ENCODE peak calls at places on chromosome 20, in six cellular contexts. K is H1, P is GM12878, H is WTC11, A is HCT116, C is K562. M is an unnamed sample.

GRCh38 chr20:24961384-24962181 is 12.5 kb downstream of the CST7 start:
- DNase-seq in K (no peak), P (no peak), H (no peak), A (no peak), C (no peak), M (no peak)

GRCh38 chr20:18553746-18554145 is 13.5 kb upstream of the SMIM26 start:
- DNase-seq in K (no peak), P (no peak), H (no peak), A (no peak), C (no peak), M (no peak)

GRCh38 chr20:36467076-36467999 is 74.0 kb upstream of the MYL9 start:
- DNase-seq in K (no peak), P (no peak), H (no peak), A (no peak), C (no peak), M (no peak)

GRCh38 chr20:46699651-46700359 is 9.6 kb upstream of the SLC2A10 start:
- DNase-seq in K (no peak), P (no peak), H (peak), A (no peak), C (peak), M (peak)

GRCh38 chr20:58433759-58434158 is 44.7 kb downstream of the VAPB start:
- DNase-seq in K (no peak), P (no peak), H (no peak), A (no peak), C (peak), M (no peak)

GRCh38 chr20:10578607-10579006 is 95.2 kb downstream of the JAG1 start:
- DNase-seq in K (no peak), P (no peak), H (no peak), A (peak), C (no peak), M (peak)

GRCh38 chr20:40766790-40767529 is 77.9 kb upstream of the MAFB start:
- DNase-seq in K (no peak), P (no peak), H (no peak), A (no peak), C (no peak), M (no peak)

GRCh38 chr20:33992145-33992922 is 1.4 kb upstream of the RALY start:
- DNase-seq in K (no peak), P (no peak), H (no peak), A (no peak), C (no peak), M (no peak)

GRCh38 chr20:49230575-49231211 is 11.5 kb downstream of the DDX27 start:
- DNase-seq in K (no peak), P (no peak), H (no peak), A (no peak), C (no peak), M (no peak)

GRCh38 chr20:50891138-50891537 is 40.1 kb downstream of the ADNP start:
- DNase-seq in K (no peak), P (no peak), H (no peak), A (no peak), C (no peak), M (no peak)

GRCh38 chr20:62772994-62773858 is 23.0 kb upstream of the MRGBP start:
- DNase-seq in K (no peak), P (no peak), H (no peak), A (no peak), C (no peak), M (no peak)

GRCh38 chr20:22763257-22763906 is 179.0 kb upstream of the FOXA2 start:
- DNase-seq in K (no peak), P (no peak), H (no peak), A (peak), C (no peak), M (no peak)

GRCh38 chr20:58708246-58708931 is 15.8 kb downstream of the NPEPL1 start:
- DNase-seq in K (peak), P (no peak), H (peak), A (no peak), C (no peak), M (no peak)

GRCh38 chr20:53808733-53809132 is 215.1 kb upstream of the ZNF217 start:
- DNase-seq in K (no peak), P (no peak), H (no peak), A (no peak), C (no peak), M (no peak)

GRCh38 chr20:52622086-52622485 is 350.1 kb upstream of the TSHZ2 start:
- DNase-seq in K (no peak), P (no peak), H (no peak), A (no peak), C (no peak), M (no peak)

GRCh38 chr20:53949319-53949839 is 121.0 kb downstream of the BCAS1 start:
- DNase-seq in K (peak), P (no peak), H (no peak), A (no peak), C (no peak), M (no peak)

GRCh38 chr20:60371456-60371855 is 413.2 kb downstream of the CDH26 start:
- DNase-seq in K (no peak), P (no peak), H (peak), A (no peak), C (no peak), M (no peak)

GRCh38 chr20:34680586-34680985 is 3.7 kb upstream of the PIGU start:
- DNase-seq in K (no peak), P (no peak), H (no peak), A (no peak), C (no peak), M (no peak)

GRCh38 chr20:47013606-47014005 is 119.0 kb downstream of the EYA2 start:
- DNase-seq in K (no peak), P (no peak), H (no peak), A (no peak), C (no peak), M (no peak)

GRCh38 chr20:22003680-22004079 is 298.2 kb downstream of the PAX1 start:
- DNase-seq in K (no peak), P (no peak), H (no peak), A (no peak), C (no peak), M (no peak)

GRCh38 chr20:3706774-3707507 is 5.5 kb downstream of the SIGLEC1 start:
- DNase-seq in K (no peak), P (no peak), H (no peak), A (no peak), C (no peak), M (no peak)

GRCh38 chr20:10596726-10597125 is 77.1 kb downstream of the JAG1 start:
- DNase-seq in K (no peak), P (no peak), H (no peak), A (no peak), C (no peak), M (peak)

GRCh38 chr20:11178946-11179654 is 505.3 kb upstream of the JAG1 start:
- DNase-seq in K (no peak), P (no peak), H (no peak), A (peak), C (no peak), M (peak)

GRCh38 chr20:35271904-35272303 is 6.0 kb downstream of the MMP24OS start:
- DNase-seq in K (no peak), P (no peak), H (no peak), A (no peak), C (no peak), M (no peak)

DNA sequence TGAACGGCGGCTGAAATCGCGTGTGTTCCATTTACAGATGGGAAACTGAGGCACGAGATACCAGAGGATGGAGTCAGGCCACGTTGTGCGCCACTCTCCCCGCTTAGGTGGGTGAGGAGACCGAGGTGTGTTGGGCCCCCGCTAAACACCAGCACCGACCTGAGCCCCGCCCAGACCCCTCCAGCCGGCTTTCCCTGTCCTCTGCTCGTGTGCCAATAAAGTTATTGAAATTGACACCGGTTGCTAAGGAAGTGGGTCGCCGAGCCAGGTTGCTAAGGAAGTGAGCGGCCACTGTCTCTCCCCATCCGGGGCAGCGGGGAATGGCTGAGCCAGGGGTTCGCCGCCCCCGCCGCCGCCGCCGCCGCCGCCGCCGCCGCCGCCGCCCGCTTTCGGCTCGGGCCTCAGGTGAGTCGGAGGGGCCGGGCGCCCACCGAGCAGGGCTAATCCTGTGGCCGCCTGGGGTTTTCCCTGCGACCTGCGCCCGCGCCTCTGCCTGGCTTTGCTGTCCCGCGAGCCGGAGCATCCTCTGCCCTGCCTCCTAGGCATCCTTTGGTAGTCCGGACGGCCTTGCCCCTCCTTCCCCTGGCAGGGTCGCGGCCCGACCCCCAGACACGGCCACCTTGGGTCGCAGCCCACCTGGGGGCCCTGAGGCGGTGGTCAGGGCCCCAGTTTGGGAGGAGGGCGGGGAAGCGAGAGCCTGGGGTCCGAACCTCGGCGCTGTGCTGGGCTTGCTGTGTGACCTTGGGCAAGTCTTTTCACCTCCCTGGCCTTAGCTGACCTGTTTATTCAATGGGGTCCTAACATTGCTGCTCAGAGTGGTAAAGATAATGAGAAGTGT is at the start of gene KIF3B:
- DNase-seq in K (peak), P (peak), H (peak), A (peak), C (peak), M (peak)
- TF ChIP-seq ATF3 in K (no peak), P (peak), H (no peak), A (no peak), C (no peak), M (no peak)

GRCh38 chr20:9301129-9302072 is 213.0 kb upstream of the LAMP5 start:
- DNase-seq in K (no peak), P (no peak), H (no peak), A (peak), C (no peak), M (peak)
- TF ChIP-seq ATF3 in K (no peak), P (no peak), H (no peak), A (no peak), C (no peak), M (no peak)

GRCh38 chr20:1163653-1164052 is 21.1 kb downstream of the TMEM74B start:
- DNase-seq in K (no peak), P (no peak), H (no peak), A (no peak), C (no peak), M (no peak)

GRCh38 chr20:1166963-1167720 is 17.6 kb downstream of the TMEM74B start:
- DNase-seq in K (no peak), P (no peak), H (no peak), A (no peak), C (no peak), M (no peak)

GRCh38 chr20:1165941-1166340 is 18.8 kb downstream of the TMEM74B start:
- DNase-seq in K (no peak), P (no peak), H (no peak), A (no peak), C (no peak), M (no peak)

GRCh38 chr20:1164871-1165270 is 19.9 kb downstream of the TMEM74B start:
- DNase-seq in K (no peak), P (no peak), H (no peak), A (no peak), C (no peak), M (no peak)

DNA sequence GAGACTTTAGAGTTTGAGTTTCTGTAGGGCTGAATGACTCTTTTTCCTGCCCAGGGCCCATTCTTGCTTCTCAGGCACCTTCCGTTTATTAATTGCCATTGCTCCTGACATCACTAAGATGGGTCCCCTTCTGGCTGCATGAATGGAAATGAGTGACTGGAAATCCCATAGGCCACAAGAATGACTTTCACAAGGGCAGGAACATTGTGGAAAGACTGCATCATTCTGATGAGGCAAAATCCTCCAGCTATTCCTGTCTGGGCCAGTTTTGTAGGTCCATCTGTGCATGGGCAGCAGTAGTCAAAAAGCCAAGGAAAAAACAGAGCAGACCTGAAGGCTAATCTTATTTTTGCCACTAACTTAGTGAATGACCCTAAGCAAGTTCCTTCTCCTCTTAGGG is 19.3 kb downstream of the TMEM74B start:
- DNase-seq in K (no peak), P (no peak), H (no peak), A (no peak), C (no peak), M (no peak)
- TF ChIP-seq ATF3 in K (no peak), P (no peak), H (no peak), A (no peak), C (no peak), M (no peak)

DNA sequence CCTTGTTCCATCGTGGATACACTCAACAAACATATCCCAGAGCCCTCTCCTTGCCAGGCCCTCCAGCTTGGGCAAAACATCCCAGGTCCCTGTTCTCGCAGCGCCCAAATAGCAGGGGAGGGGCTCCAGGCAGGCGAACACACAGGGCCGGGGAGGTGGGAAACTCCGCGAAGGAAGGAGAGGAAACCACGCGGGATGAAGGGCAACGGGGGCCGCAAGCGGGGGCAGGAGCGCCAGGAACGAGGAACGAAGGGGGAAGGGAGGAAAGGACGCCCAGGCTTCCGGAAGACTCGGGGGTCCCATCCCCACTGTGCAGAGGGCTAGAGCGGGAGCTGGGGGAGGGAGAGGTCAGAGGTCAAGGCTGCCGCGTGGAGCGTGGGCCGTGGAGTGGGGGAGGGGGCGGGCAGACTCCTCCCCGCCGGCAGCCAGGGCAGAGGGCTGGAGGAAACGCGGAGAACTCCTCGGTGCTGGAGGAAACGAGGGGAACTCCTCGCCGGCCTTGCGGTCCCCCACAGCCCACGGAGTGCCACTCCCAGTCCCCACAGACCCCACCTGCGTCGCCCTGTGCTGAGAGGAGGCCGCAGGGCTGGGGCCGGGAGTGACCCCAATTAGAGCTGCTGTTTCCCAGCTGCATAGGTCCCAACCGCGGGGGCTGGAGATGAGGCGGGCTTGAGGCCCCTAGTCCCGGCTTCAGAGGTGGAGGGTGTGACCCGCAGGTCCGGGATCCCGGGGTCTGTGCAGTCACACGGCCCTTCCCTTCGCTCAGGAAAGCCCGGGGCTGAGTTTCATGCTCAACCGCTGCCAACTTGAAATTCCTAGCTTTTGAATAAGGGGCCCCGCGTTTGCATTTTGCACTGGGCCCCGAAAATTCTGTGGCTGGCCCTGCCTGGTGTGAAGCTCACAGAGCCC is 1.2 kb upstream of the RBM38 start:
- DNase-seq in K (peak), P (no peak), H (peak), A (no peak), C (peak), M (no peak)
- TF ChIP-seq ATF3 in K (no peak), P (no peak), H (no peak), A (no peak), C (no peak), M (no peak)

DNA sequence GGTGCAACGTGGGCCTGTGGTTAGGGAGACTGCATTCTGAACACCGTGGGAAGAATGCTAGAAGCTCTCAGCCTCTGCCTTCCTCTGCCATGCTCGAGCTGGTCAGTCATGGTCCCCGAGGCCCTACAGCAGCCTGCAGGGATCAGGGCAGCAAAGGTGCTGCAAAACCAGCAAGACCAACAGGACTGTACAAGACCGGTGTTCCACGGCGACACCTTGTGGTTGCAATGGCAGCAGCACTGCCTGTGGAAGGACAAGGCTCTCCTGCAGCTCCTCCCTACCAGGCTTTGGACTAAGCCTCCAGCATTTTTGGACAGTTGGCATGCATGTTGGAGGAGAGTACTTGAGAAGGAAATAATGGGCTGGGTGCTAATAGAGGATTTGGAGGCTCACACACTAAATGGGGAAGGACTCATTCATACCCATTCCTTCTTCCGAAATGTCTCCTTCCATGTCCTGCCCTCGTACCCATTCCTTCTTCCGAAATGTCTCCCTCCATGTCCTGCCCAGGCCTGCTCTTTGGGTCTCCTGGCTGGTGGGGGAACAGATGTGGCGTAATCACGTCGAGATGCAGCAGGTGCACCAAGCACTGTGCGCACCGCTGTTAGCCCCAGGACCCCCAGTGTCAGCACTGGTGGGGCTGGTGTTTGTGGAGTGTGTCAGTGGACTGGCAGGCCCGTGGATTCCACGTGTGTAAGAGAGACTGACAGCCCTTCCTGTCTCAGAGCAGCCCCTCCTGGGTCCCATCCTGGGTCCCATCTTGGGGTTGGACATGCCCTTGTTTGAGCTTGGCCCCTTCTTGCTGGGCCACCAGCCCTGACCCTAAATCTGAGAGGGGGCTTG is 18.6 kb upstream of the MYT1 start:
- DNase-seq in K (peak), P (no peak), H (peak), A (peak), C (peak), M (no peak)
- TF ChIP-seq ATF3 in K (no peak), P (no peak), H (no peak), A (no peak), C (no peak), M (no peak)

M was measured in HepG2.